ENCODE peak calls at places on chromosomes 7 and 10, in seven cellular contexts. H, J, M, D, T, I and U are unnamed samples.

GRCh38 chr10:79248341-79248931 is 98.8 kb upstream of the PPIF start:
- DNase-seq in T (no peak), J (no peak), M (peak), I (no peak), H (peak), D (no peak), U (no peak)

GRCh38 chr7:65809982-65810288 is 62.9 kb upstream of the VKORC1L1 start:
- DNase-seq in D (no peak), H (no peak), M (no peak), J (no peak), T (no peak), I (no peak), U (no peak)

GRCh38 chr10:110852255-110852896 is 19.4 kb upstream of the PDCD4 start:
- DNase-seq in I (no peak), H (no peak), T (no peak), J (no peak), D (peak), M (no peak), U (peak)

GRCh38 chr10:92886334-92886961 is 38.1 kb downstream of the EXOC6 start:
- DNase-seq in J (no peak), D (peak), H (no peak), I (no peak), T (no peak), M (no peak), U (no peak)

GRCh38 chr7:41222704-41223103 is 480.2 kb downstream of the INHBA start:
- DNase-seq in I (peak), M (no peak), J (no peak), H (no peak), D (no peak), T (no peak), U (no peak)

GRCh38 chr7:4683884-4684565 is 1.9 kb downstream of the FOXK1 start:
- DNase-seq in T (no peak), I (peak), M (peak), H (peak), J (no peak), D (peak), U (peak)

GRCh38 chr7:46281071-46281470 is 360.0 kb upstream of the IGFBP3 start:
- DNase-seq in J (no peak), H (no peak), I (no peak), M (no peak), D (no peak), T (no peak), U (no peak)

GRCh38 chr10:43398939-43399871 is 9.8 kb downstream of the HNRNPF start:
- DNase-seq in D (no peak), H (no peak), T (no peak), M (no peak), J (no peak), I (no peak), U (no peak)

GRCh38 chr7:78746261-78746660 is 707.2 kb downstream of the MAGI2 start:
- DNase-seq in D (no peak), J (no peak), T (no peak), M (no peak), H (no peak), I (no peak), U (no peak)

GRCh38 chr7:33979807-33980355 is 74.5 kb downstream of the BMPER start:
- DNase-seq in J (no peak), H (no peak), D (no peak), M (no peak), T (no peak), I (peak), U (no peak)

GRCh38 chr10:131871673-131872005 is 29.2 kb upstream of the PPP2R2D start:
- DNase-seq in J (no peak), T (no peak), H (no peak), D (no peak), M (peak), I (no peak), U (no peak)

GRCh38 chr7:73978681-73979563 is 49.1 kb upstream of the ELN start:
- DNase-seq in M (peak), I (peak), J (no peak), T (no peak), H (no peak), D (no peak), U (no peak)

GRCh38 chr7:14495633-14496032 is 406.9 kb downstream of the DGKB start:
- DNase-seq in H (no peak), T (no peak), J (no peak), I (no peak), D (no peak), M (no peak), U (no peak)

GRCh38 chr7:158748335-158748734 is 43.7 kb upstream of the NCAPG2 start:
- DNase-seq in H (no peak), T (no peak), D (no peak), M (no peak), I (no peak), J (no peak), U (no peak)

GRCh38 chr10:117721883-117722282 is 179.3 kb downstream of the EMX2 start:
- DNase-seq in H (no peak), M (no peak), D (no peak), J (no peak), I (no peak), T (no peak), U (no peak)

GRCh38 chr10:93097386-93097785 is 23.7 kb downstream of the CYP26A1 start:
- DNase-seq in I (no peak), J (no peak), M (no peak), D (no peak), H (no peak), T (no peak), U (no peak)

GRCh38 chr10:103915794-103916193 is 2.2 kb downstream of the STN1 start:
- DNase-seq in J (no peak), D (no peak), T (no peak), H (no peak), I (no peak), M (peak), U (no peak)

GRCh38 chr10:47025540-47026300 is 114.5 kb downstream of the PTPN20 start:
- DNase-seq in J (peak), I (peak), T (peak), M (peak), H (peak), D (no peak), U (no peak)

GRCh38 chr7:101099969-101100781 is 14.9 kb downstream of the TRIM56 start:
- DNase-seq in D (peak), J (no peak), H (peak), M (peak), I (peak), T (peak), U (peak)

GRCh38 chr10:89504691-89505090 is 30.7 kb downstream of the SLC16A12 start:
- DNase-seq in H (no peak), J (no peak), M (no peak), I (no peak), D (no peak), T (no peak), U (no peak)

GRCh38 chr10:114471906-114472873 is 67.9 kb upstream of the AFAP1L2 start:
- DNase-seq in D (no peak), H (no peak), M (no peak), J (no peak), T (no peak), I (no peak), U (no peak)

GRCh38 chr7:140557069-140557468 is 77.8 kb upstream of the MKRN1 start:
- DNase-seq in J (no peak), I (no peak), H (no peak), T (no peak), D (no peak), M (peak), U (no peak)

GRCh38 chr7:48637382-48637781 is 287.0 kb upstream of the CDC14C start:
- DNase-seq in I (peak), D (peak), J (no peak), H (no peak), M (no peak), T (no peak), U (no peak)

GRCh38 chr10:132448248-132448731 is 51.3 kb downstream of the PWWP2B start:
- DNase-seq in T (no peak), I (peak), H (peak), M (peak), J (no peak), D (no peak), U (peak)

GRCh38 chr7:13117103-13117502 is 429.7 kb downstream of the ARL4A start:
- DNase-seq in H (no peak), J (no peak), D (no peak), T (no peak), I (peak), M (no peak), U (no peak)

GRCh38 chr10:124416733-124417132 is 2.0 kb downstream of the OAT start:
- DNase-seq in D (no peak), J (no peak), M (no peak), I (peak), H (no peak), T (no peak), U (no peak)

GRCh38 chr10:1841759-1842158 is 104.4 kb upstream of the ADARB2 start:
- DNase-seq in J (no peak), H (no peak), I (no peak), M (no peak), D (no peak), T (no peak), U (no peak)

GRCh38 chr10:11724938-11725776 is 17.0 kb upstream of the ECHDC3 start:
- DNase-seq in I (peak), M (peak), T (no peak), J (no peak), H (no peak), D (no peak), U (no peak)

GRCh38 chr10:112353046-112353445 is 20.9 kb upstream of the ACSL5 start:
- DNase-seq in D (no peak), J (no peak), T (peak), I (no peak), H (no peak), M (no peak), U (no peak)

GRCh38 chr7:157558875-157559595 is 222.2 kb downstream of the DNAJB6 start:
- DNase-seq in I (no peak), M (peak), T (peak), J (no peak), H (peak), D (no peak), U (peak)

GRCh38 chr7:137846588-137847417 is at the start of gene DGKI:
- DNase-seq in D (no peak), J (peak), I (no peak), M (no peak), T (no peak), H (peak), U (no peak)

GRCh38 chr7:28423919-28424514 is 11.7 kb downstream of the CREB5 start:
- DNase-seq in I (no peak), M (no peak), T (no peak), J (no peak), D (no peak), H (no peak), U (no peak)

GRCh38 chr7:117157121-117157870 is 165.6 kb downstream of the WNT2 start:
- DNase-seq in M (no peak), J (no peak), D (no peak), T (no peak), H (no peak), I (peak), U (no peak)

GRCh38 chr7:92527300-92528187 is 776 bp downstream of the PEX1 start:
- DNase-seq in H (peak), T (no peak), M (peak), J (peak), I (peak), D (no peak), U (peak)
- TF ChIP-seq CTCF in H (no peak), T (no peak), M (no peak), J (peak), I (peak), D (peak), U (no peak)

DNA sequence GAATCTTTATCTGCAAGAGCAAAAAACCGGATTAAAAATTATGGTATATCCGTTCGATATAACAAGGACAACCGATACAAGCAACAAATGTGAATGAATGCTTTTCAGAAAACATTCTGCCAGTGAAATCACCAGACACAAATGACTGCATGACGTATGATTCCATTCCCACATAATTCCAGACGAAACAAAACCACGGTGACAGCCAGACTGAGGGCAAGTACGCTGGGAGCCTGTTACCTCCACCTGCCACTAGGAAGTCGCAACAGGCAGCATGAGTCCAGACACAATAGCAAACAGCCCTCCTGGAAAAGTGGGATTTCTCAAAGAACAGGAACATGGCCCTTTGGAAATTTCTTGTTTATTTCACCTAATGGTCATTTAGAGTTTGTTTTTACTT is 41.7 kb downstream of the MAD1L1 start:
- DNase-seq in H (no peak), I (no peak), J (no peak), D (no peak), M (no peak), T (no peak), U (no peak)
- TF ChIP-seq CTCF in H (no peak), I (no peak), J (no peak), D (no peak), M (no peak), T (no peak), U (no peak)

GRCh38 chr10:73802276-73802991 is 9.0 kb downstream of the NDST2 start:
- DNase-seq in H (no peak), D (no peak), I (no peak), J (no peak), M (no peak), T (no peak), U (no peak)
- TF ChIP-seq CTCF in H (no peak), D (no peak), I (peak), J (no peak), M (no peak), T (peak), U (no peak)

DNA sequence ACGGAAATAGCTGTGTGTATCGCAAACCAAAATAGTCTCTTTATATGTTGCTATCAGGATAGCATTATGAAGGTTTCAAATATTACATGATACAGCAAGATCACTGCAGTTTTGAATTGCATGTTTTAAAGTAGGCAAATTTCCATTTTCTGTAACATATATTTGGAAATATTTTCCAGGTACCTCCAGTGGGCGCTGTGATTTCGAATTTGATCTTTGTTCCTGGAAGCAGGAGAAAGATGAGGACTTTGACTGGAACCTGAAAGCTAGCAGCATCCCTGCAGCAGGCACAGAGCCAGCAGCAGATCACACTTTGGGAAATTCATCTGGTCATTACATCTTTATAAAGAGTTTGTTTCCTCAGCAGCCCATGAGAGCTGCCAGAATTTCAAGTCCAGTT is 299.0 kb downstream of the MALRD1 start:
- DNase-seq in J (no peak), D (no peak), T (no peak), H (no peak), M (no peak), I (peak), U (no peak)
- TF ChIP-seq CTCF in J (peak), D (peak), T (no peak), H (no peak), M (no peak), I (peak), U (peak)

GRCh38 chr10:97138174-97138573 is 47.6 kb downstream of the SLIT1 start:
- DNase-seq in H (no peak), T (no peak), J (no peak), D (no peak), M (peak), I (no peak), U (no peak)
- TF ChIP-seq CTCF in H (no peak), T (no peak), J (peak), D (peak), M (no peak), I (no peak), U (peak)

GRCh38 chr7:2651847-2652735 is 20.3 kb downstream of the TTYH3 start:
- DNase-seq in H (peak), J (no peak), I (no peak), D (no peak), M (no peak), T (no peak), U (no peak)

GRCh38 chr7:2652736-2653060 is 20.9 kb downstream of the TTYH3 start:
- DNase-seq in I (no peak), H (no peak), T (no peak), J (no peak), M (no peak), D (no peak), U (no peak)

GRCh38 chr7:2649991-2650390 is 18.2 kb downstream of the TTYH3 start:
- DNase-seq in T (no peak), H (no peak), J (no peak), I (no peak), D (no peak), M (no peak), U (no peak)

GRCh38 chr7:2650451-2650850 is 18.7 kb downstream of the TTYH3 start:
- DNase-seq in H (no peak), T (no peak), D (no peak), J (no peak), I (no peak), M (no peak), U (no peak)

DNA sequence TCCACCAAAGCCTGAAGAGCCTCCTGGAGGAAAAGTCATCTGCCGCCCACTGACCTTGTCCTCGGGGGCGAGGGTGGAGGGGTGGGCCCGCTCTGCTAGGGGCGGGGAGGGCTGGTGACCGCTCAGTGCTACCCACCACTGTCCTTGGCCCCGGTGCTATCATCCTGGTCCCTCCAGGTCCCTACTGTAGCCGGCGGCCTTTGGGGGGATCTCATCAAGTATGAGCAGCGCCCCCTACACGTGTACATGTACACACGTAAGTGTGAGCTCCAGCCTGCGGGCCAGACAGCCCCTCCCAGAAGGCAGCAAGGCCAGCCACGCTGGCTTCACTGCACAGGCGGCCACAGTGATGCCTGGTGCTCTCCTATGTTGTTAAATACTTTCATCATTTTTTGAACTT is 19.6 kb downstream of the TTYH3 start:
- DNase-seq in I (no peak), H (no peak), T (no peak), M (no peak), D (no peak), J (no peak), U (no peak)
- TF ChIP-seq CTCF in I (no peak), H (no peak), T (no peak), M (peak), D (no peak), J (peak), U (no peak)

DNA sequence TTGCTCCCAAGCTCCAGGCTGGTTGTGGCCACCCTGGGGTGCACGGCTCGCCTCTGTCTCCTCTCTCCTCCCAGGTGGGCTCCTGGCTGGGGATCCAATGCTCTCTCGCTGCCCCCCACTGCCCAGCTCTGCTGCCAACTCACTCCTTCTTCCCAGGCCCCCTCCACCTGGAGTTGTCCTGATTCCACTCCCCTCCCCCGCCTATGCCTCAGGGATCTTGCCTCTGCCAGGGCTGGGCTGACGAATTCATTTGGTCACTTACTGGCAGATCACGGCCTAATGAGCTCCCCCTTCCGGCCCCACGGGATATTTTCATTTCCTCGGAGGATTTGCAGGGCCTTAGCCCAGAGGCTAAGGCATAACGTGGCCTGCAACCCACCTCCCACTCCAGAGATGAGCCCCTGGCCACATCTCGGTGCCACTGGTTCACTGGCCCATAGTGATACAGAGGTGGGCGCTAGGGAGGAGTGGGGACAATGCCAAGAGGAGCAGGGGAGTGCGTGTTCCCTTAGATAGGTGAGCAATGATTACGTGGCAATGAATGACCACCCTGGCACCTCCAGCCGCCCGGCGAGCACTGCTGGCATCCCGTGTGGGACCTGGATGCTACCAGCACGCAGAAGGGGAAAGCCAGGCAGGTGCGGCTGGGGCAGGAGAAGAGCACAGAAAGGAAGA is 344.6 kb upstream of the SHH start:
- DNase-seq in J (peak), I (peak), M (no peak), H (no peak), D (no peak), T (no peak), U (no peak)
- TF ChIP-seq CTCF in J (peak), I (no peak), M (no peak), H (no peak), D (peak), T (no peak), U (no peak)

DNA sequence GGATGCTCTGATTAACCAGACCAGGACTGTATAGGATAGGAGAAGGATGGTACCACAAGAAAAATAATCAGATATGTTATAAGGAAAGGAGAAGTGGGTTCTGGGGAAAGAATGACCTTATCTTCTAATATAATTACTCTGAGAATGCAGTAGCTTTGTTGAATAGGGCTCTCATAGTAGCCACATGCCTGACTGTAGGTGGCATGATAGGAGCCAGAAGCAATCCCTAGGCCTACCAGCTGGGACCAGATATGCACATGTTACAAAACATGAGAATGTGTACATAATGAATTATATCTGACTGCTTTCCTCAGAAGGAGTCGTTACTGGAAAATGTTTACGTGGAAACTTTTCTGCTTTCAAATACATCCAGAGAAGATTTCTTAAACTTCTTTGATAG is 53.2 kb upstream of the FAM3C start:
- DNase-seq in D (no peak), T (no peak), M (no peak), H (no peak), J (no peak), I (peak), U (no peak)
- TF ChIP-seq CTCF in D (no peak), T (no peak), M (no peak), H (no peak), J (no peak), I (peak), U (no peak)

GRCh38 chr7:142855401-142855743 is 496 bp downstream of the EPHB6 start:
- DNase-seq in T (no peak), J (no peak), D (no peak), M (no peak), I (peak), H (no peak), U (no peak)
- TF ChIP-seq CTCF in T (no peak), J (peak), D (no peak), M (no peak), I (peak), H (no peak), U (no peak)

GRCh38 chr7:131488361-131488760 is 68.1 kb downstream of the PODXL start:
- DNase-seq in I (no peak), J (no peak), T (no peak), D (no peak), H (no peak), M (no peak), U (no peak)
- TF ChIP-seq CTCF in I (peak), J (peak), T (no peak), D (peak), H (no peak), M (no peak), U (peak)